ENCODE peak calls at places on chromosome 10, in ten cellular contexts. L, X, K, A, U, P, T, Y, B and S are unnamed samples.

GRCh38 chr10:1668347-1668746 is 69.0 kb downstream of the ADARB2 start:
- DNase-seq in L (no peak), X (no peak), K (no peak), A (no peak), U (no peak), P (no peak), T (no peak), Y (no peak), B (no peak), S (no peak)

GRCh38 chr10:124197301-124198148 is 104.1 kb upstream of the CHST15 start:
- DNase-seq in L (no peak), X (no peak), K (no peak), A (no peak), U (no peak), P (no peak), T (no peak), Y (no peak), B (no peak), S (no peak)

GRCh38 chr10:28778524-28778923 is 101.2 kb downstream of the BAMBI start:
- DNase-seq in L (no peak), X (peak; percentile 58), K (no peak), A (no peak), U (no peak), P (no peak), T (no peak), Y (no peak), B (no peak), S (no peak)

GRCh38 chr10:125022671-125023070 is 80.7 kb downstream of the ZRANB1 start:
- DNase-seq in L (no peak), X (no peak), K (no peak), A (no peak), U (no peak), P (no peak), T (no peak), Y (no peak), B (no peak), S (no peak)

GRCh38 chr10:87546221-87546620 is 41.5 kb downstream of the MINPP1 start:
- DNase-seq in L (no peak), X (no peak), K (no peak), A (no peak), U (no peak), P (no peak), T (no peak), Y (peak; percentile 47), B (no peak), S (no peak)

GRCh38 chr10:76334306-76334705 is 902.9 kb downstream of the LRMDA start:
- DNase-seq in L (no peak), X (no peak), K (no peak), A (no peak), U (no peak), P (no peak), T (no peak), Y (no peak), B (no peak), S (no peak)

GRCh38 chr10:51789118-51789517 is 89.7 kb upstream of the CSTF2T start:
- DNase-seq in L (no peak), X (no peak), K (no peak), A (no peak), U (no peak), P (no peak), T (no peak), Y (no peak), B (no peak), S (no peak)

GRCh38 chr10:47285381-47286115 is 14.4 kb upstream of the GDF10 start:
- DNase-seq in L (no peak), X (no peak), K (no peak), A (no peak), U (no peak), P (no peak), T (no peak), Y (no peak), B (no peak), S (no peak)

GRCh38 chr10:3143791-3144434 is 28.7 kb downstream of the PITRM1 start:
- DNase-seq in L (no peak), X (no peak), K (no peak), A (no peak), U (no peak), P (no peak), T (no peak), Y (no peak), B (no peak), S (no peak)

GRCh38 chr10:33067481-33067880 is 109.5 kb upstream of the ITGB1 start:
- DNase-seq in L (no peak), X (peak; percentile 45), K (no peak), A (no peak), U (no peak), P (no peak), T (no peak), Y (peak; percentile 65), B (no peak), S (no peak)

GRCh38 chr10:116948530-116948870 is 56.5 kb downstream of the SHTN1 start:
- DNase-seq in L (no peak), X (no peak), K (no peak), A (no peak), U (no peak), P (no peak), T (no peak), Y (no peak), B (no peak), S (no peak)

GRCh38 chr10:86348321-86349210 is 18.0 kb downstream of the GRID1 start:
- DNase-seq in L (no peak), X (no peak), K (peak; percentile 47), A (no peak), U (no peak), P (no peak), T (peak; percentile 62), Y (no peak), B (no peak), S (no peak)

GRCh38 chr10:103812004-103812403 is 43.4 kb downstream of the SH3PXD2A start:
- DNase-seq in L (no peak), X (no peak), K (no peak), A (peak; percentile 84), U (peak; percentile 83), P (no peak), T (no peak), Y (no peak), B (no peak), S (no peak)

GRCh38 chr10:12566161-12567115 is 217.1 kb downstream of the CAMK1D start:
- DNase-seq in L (no peak), X (peak; percentile 77), K (no peak), A (no peak), U (no peak), P (no peak), T (no peak), Y (no peak), B (no peak), S (no peak)

GRCh38 chr10:125083576-125083920 is 76.8 kb downstream of the CTBP2 start:
- DNase-seq in L (no peak), X (peak; percentile 85), K (no peak), A (no peak), U (no peak), P (no peak), T (no peak), Y (peak; percentile 70), B (no peak), S (no peak)

GRCh38 chr10:126041804-126042231 is 145.5 kb downstream of the FANK1 start:
- DNase-seq in L (peak; percentile 37), X (peak; percentile 65), K (peak; percentile 81), A (peak; percentile 33), U (peak; percentile 71), P (peak; percentile 96), T (peak; percentile 47), Y (peak; percentile 88), B (no peak), S (no peak)

GRCh38 chr10:54009672-54010071 is 791.4 kb downstream of the PCDH15 start:
- DNase-seq in L (no peak), X (no peak), K (no peak), A (no peak), U (no peak), P (no peak), T (peak; percentile 52), Y (no peak), B (no peak), S (no peak)

GRCh38 chr10:70063418-70064098 is 10.9 kb downstream of the MACROH2A2 start:
- DNase-seq in L (no peak), X (no peak), K (no peak), A (no peak), U (no peak), P (no peak), T (no peak), Y (no peak), B (no peak), S (no peak)

GRCh38 chr10:126387041-126387908 is 1.0 kb downstream of the ADAM12 start:
- DNase-seq in L (no peak), X (peak; percentile 81), K (peak; percentile 80), A (no peak), U (peak; percentile 70), P (peak; percentile 6), T (no peak), Y (peak; percentile 81), B (peak; percentile 71), S (peak; percentile 37)